ENCODE peak calls at places on chromosomes 3 and 15, in four cellular contexts. C is OCI-LY7, L is adrenal gland, D is pancreas. B is an unnamed sample.

GRCh38 chr15:43954181-43954621 is 127.4 kb downstream of the WDR76 start:
- DNase-seq in L (no peak), C (no peak), D (no peak), B (no peak)

GRCh38 chr3:126056681-126057546 is 27.0 kb downstream of the SLC41A3 start:
- DNase-seq in C (no peak), D (no peak), L (peak), B (no peak)

GRCh38 chr15:52343831-52344230 is 48.2 kb upstream of the MYO5C start:
- DNase-seq in L (no peak), D (no peak), C (no peak), B (no peak)

GRCh38 chr3:150544040-150544439 is 2.3 kb downstream of the SERP1 start:
- DNase-seq in D (no peak), C (no peak), L (no peak), B (peak)

GRCh38 chr3:55885721-55886120 is 398.6 kb upstream of the WNT5A start:
- DNase-seq in C (no peak), D (no peak), L (no peak), B (no peak)

GRCh38 chr15:91151781-91152563 is 51.9 kb downstream of the SV2B start:
- DNase-seq in D (peak), L (no peak), C (no peak), B (no peak)

GRCh38 chr15:33293619-33294309 is 17.0 kb upstream of the RYR3 start:
- DNase-seq in L (no peak), C (no peak), D (no peak), B (peak)

GRCh38 chr15:91235376-91235775 is 135.3 kb downstream of the SV2B start:
- DNase-seq in L (no peak), C (no peak), D (no peak), B (no peak)

GRCh38 chr3:65928110-65928509 is 110.6 kb downstream of the MAGI1 start:
- DNase-seq in D (no peak), C (no peak), L (no peak), B (no peak)

GRCh38 chr3:196774845-196775422 is 35.3 kb downstream of the PAK2 start:
- DNase-seq in C (no peak), D (no peak), L (no peak), B (peak)

GRCh38 chr3:151431940-151432339 is 28.9 kb downstream of the IGSF10 start:
- DNase-seq in L (no peak), D (no peak), C (no peak), B (peak)

GRCh38 chr3:128226794-128227399 is 73.6 kb downstream of the EEFSEC start:
- DNase-seq in L (peak), D (peak), C (peak), B (peak)

GRCh38 chr3:130014526-130014925 is 40.0 kb downstream of the TRH start:
- DNase-seq in L (no peak), D (no peak), C (no peak), B (peak)

GRCh38 chr15:60949034-60949977 is 279.8 kb downstream of the RORA start:
- DNase-seq in C (no peak), D (no peak), L (no peak), B (peak)

GRCh38 chr3:186567072-186567921 is at the start of gene TBCCD1:
- DNase-seq in L (peak), C (peak), D (peak), B (peak)

GRCh38 chr15:69735126-69735525 is 282.5 kb downstream of the RPLP1 start:
- DNase-seq in D (no peak), L (no peak), C (no peak), B (peak)

GRCh38 chr15:79091204-79091867 is 756 bp upstream of the RASGRF1 start:
- DNase-seq in L (no peak), C (no peak), D (no peak), B (no peak)

GRCh38 chr3:191399918-191400317 is 61.0 kb upstream of the PYDC2 start:
- DNase-seq in L (no peak), D (no peak), C (no peak), B (no peak)

GRCh38 chr3:129481783-129482332 is 41.8 kb downstream of the IFT122 start:
- DNase-seq in L (no peak), D (no peak), C (no peak), B (peak)

GRCh38 chr15:52076889-52077781 is 35.4 kb downstream of the BCL2L10 start:
- DNase-seq in L (peak), C (no peak), D (no peak), B (peak)

GRCh38 chr3:94004301-94004910 is 24.0 kb downstream of the STX19 start:
- DNase-seq in L (no peak), D (no peak), C (peak), B (peak)

GRCh38 chr15:52804526-52805081 is 14.5 kb upstream of the ONECUT1 start:
- DNase-seq in C (no peak), L (no peak), D (no peak), B (no peak)

GRCh38 chr3:134319894-134320293 is 54.4 kb downstream of the AMOTL2 start:
- DNase-seq in D (no peak), C (no peak), L (no peak), B (no peak)

GRCh38 chr3:118782755-118783202 is 251.9 kb downstream of the IGSF11 start:
- DNase-seq in C (no peak), L (no peak), D (no peak), B (no peak)

GRCh38 chr15:62796296-62796695 is 246.3 kb upstream of the TPM1 start:
- DNase-seq in D (no peak), C (no peak), L (no peak), B (no peak)

GRCh38 chr3:167976880-167977498 is 118.7 kb downstream of the GOLIM4 start:
- DNase-seq in C (no peak), D (no peak), L (no peak), B (no peak)

GRCh38 chr3:111729087-111729846 is 129.8 kb upstream of the PHLDB2 start:
- DNase-seq in D (peak), L (peak), C (no peak), B (peak)

GRCh38 chr3:196471551-196471950 is 32.0 kb downstream of the RNF168 start:
- DNase-seq in L (no peak), D (no peak), C (no peak), B (no peak)

GRCh38 chr15:22845289-22845900 is 6.9 kb downstream of the NIPA2 start:
- DNase-seq in D (no peak), L (peak), C (no peak), B (no peak)

GRCh38 chr15:62075595-62076279 is 9.0 kb downstream of the C2CD4A start:
- DNase-seq in D (no peak), L (no peak), C (no peak), B (peak)

GRCh38 chr3:37456270-37456708 is 281.9 kb upstream of the LRRFIP2 start:
- DNase-seq in L (peak), C (no peak), D (no peak), B (peak)

GRCh38 chr15:64233299-64233698 is 70.5 kb upstream of the PPIB start:
- DNase-seq in L (no peak), D (no peak), C (no peak), B (no peak)

GRCh38 chr15:40953713-40954074 is 423 bp downstream of the CHAC1 start:
- DNase-seq in L (no peak), D (no peak), C (no peak), B (no peak)

GRCh38 chr3:52286777-52287110 is 884 bp upstream of the GLYCTK start:
- DNase-seq in L (peak), C (no peak), D (no peak), B (peak)
- H3K4me3 ChIP-seq in L (peak), C (peak), D (peak), B (peak)

GRCh38 chr15:26357653-26358052 is 415.2 kb downstream of the GABRB3 start:
- DNase-seq in L (no peak), C (no peak), D (no peak), B (no peak)
- TF ChIP-seq CTCF in L (no peak), C (no peak), D (no peak), B (no peak)

GRCh38 chr3:13782501-13782900 is 97.4 kb downstream of the WNT7A start:
- DNase-seq in D (no peak), L (peak), C (no peak), B (no peak)
- H3K4me3 ChIP-seq in D (no peak), L (no peak), C (no peak), B (no peak)

DNA sequence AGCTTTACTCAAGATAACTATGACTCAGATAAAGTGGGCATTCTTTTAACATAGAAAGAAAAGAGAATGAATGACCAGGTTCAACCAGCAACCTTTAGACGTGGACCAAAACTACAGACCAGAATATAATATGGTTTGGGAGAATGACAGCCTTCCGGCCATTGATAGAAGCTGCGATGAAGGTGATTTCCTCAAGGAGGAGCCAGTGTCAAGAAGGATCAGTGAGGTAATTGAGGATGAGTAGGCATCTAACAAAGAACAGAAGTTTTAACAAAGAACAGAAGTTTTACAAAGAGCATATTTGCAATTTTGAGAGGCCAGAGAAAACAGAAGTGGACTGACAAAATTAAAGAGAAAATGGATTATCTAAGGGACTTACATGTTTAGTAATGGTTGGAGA is 289.0 kb upstream of the AGTR1 start:
- DNase-seq in C (no peak), L (no peak), D (no peak), B (no peak)
- TF ChIP-seq CTCF in C (no peak), L (no peak), D (no peak), B (no peak)

GRCh38 chr3:69419276-69419675 is 33.4 kb upstream of the FRMD4B start:
- DNase-seq in D (no peak), C (no peak), L (no peak), B (no peak)
- H3K4me3 ChIP-seq in D (no peak), C (no peak), L (no peak), B (no peak)

GRCh38 chr15:99312228-99312627 is 60.9 kb downstream of the LRRC28 start:
- DNase-seq in L (no peak), C (no peak), D (no peak), B (no peak)

GRCh38 chr15:99307735-99308134 is 56.5 kb downstream of the LRRC28 start:
- DNase-seq in L (no peak), C (no peak), D (no peak), B (no peak)

GRCh38 chr15:99312794-99313193 is 61.5 kb downstream of the LRRC28 start:
- DNase-seq in C (no peak), L (no peak), D (no peak), B (no peak)

GRCh38 chr15:99306694-99307338 is 55.5 kb downstream of the LRRC28 start:
- DNase-seq in C (no peak), L (peak), D (no peak), B (no peak)

DNA sequence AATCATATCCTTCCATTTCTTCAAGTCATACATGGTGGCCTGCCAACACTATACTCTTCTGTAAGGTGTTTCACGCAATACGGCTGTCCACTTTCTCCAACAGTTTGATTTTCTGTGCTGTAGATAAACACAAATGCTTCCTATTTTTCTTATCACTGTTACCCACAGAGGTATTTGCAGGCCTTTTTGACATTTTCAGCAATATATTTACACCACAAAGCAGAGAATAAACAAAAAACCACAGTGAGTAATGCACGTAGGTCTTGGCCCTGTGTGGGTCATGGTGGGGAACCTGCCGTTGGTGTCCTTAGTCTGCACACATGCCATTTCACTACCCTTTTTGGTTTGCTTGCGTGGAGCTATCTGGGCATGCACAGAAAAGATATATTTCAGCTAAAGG is 59.5 kb downstream of the LRRC28 start:
- DNase-seq in L (no peak), C (no peak), D (no peak), B (no peak)
- TF ChIP-seq CTCF in L (no peak), C (no peak), D (no peak), B (no peak)

DNA sequence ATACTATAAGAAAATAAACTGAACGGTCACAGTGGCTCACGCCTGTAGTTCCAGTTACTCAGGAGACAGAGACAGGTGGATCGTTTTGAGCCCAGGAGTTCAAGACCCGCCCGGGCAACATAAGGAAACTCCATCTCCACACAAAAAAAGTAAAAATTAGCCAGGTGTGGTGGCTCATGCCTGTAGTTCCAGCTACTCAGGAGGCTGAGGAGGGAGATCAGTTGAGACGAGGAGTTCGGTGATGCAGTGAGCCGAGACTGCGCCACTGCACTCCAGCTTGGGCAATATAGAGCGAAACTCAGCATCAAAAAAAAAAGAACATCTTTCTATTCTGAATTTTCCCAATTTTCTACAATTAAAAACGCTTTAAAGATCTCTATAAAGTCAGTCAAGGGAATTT is 1.0 kb upstream of the SEC62 start:
- DNase-seq in L (no peak), D (no peak), C (peak), B (no peak)
- H3K4me3 ChIP-seq in L (no peak), D (no peak), C (peak), B (no peak)

DNA sequence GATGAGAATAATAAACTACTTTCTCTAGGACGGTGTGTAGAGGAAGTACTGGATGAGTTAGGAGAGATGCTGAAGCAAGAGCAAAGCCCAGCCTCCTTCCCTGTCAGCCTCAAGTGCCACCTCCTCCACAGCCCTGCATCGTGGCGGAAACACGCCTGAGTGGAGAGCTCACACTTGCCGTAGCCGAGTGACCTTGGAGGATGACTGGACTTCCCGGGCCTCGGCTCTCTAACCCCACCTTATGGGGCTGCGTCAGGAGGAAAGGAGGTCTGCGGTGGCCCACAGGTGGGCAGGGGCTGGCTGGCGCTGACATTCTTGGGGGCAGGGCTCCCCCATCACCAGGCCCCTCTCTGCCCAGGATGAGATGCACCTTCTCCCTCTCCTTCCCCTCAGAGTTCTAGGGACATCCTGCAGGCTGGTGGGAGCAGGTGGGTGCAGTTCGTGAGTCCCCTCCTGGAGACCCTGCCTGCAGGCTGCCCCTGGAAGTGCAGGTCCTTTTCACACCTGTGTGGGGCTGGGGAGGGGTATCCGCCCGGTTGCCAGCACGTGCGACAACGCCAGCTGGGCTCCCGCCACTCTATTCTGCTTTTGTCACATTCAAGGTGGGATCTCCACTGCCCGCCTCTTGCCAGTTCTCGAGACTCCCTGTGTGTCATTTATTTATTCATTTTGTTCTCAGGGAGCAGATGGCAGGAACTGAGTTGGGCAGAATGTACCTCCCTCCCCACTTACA is 175.2 kb downstream of the MEGF11 start:
- DNase-seq in C (no peak), L (peak), D (no peak), B (no peak)
- TF ChIP-seq CTCF in C (no peak), L (no peak), D (no peak), B (no peak)

GRCh38 chr3:10505050-10505790 is at the start of gene ATP2B2:
- DNase-seq in D (no peak), L (peak), C (peak), B (no peak)
- H3K4me3 ChIP-seq in D (peak), L (no peak), C (no peak), B (no peak)